ENCODE peak calls at places on chromosomes 16 and 17, in nine cellular contexts. M, G, I, Y, D, H, W, P and U are unnamed samples.

GRCh38 chr16:1105888-1106620 is 10.0 kb upstream of the C1QTNF8 start:
- DNase-seq in Y (peak; percentile 58), W (peak; percentile 73), P (peak; percentile 80), D (peak; percentile 57), H (no peak), G (peak; percentile 50), I (peak; percentile 55), M (peak; percentile 95), U (no peak)

GRCh38 chr17:74343526-74344284 is 17.7 kb downstream of the KIF19 start:
- DNase-seq in G (no peak), P (no peak), H (no peak), I (no peak), D (no peak), M (no peak), W (no peak), Y (no peak), U (no peak)

GRCh38 chr17:9763643-9764042 is 27.7 kb downstream of the DHRS7C start:
- DNase-seq in G (no peak), W (no peak), D (no peak), M (no peak), I (no peak), Y (no peak), P (no peak), H (no peak), U (no peak)

GRCh38 chr16:86609661-86610060 is 31.3 kb downstream of the FOXL1 start:
- DNase-seq in M (no peak), W (no peak), Y (no peak), H (no peak), I (no peak), G (no peak), P (no peak), D (no peak), U (no peak)

GRCh38 chr16:84806256-84806889 is 13.4 kb upstream of the CRISPLD2 start:
- DNase-seq in M (peak; percentile 89), W (peak; percentile 42), I (peak; percentile 98), H (peak; percentile 33), Y (no peak), P (peak; percentile 53), G (no peak), D (no peak), U (peak; percentile 81)

GRCh38 chr17:7852919-7853692 is 1.8 kb upstream of the TMEM88 start:
- DNase-seq in D (peak; percentile 55), I (no peak), W (no peak), Y (no peak), M (no peak), P (no peak), G (no peak), H (no peak), U (no peak)

GRCh38 chr16:71927383-71927782 is 32.1 kb downstream of the IST1 start:
- DNase-seq in D (peak; percentile 53), H (no peak), G (no peak), I (peak; percentile 99), P (no peak), W (peak; percentile 44), M (peak; percentile 76), Y (peak; percentile 76), U (peak; percentile 88)

GRCh38 chr17:72477529-72477928 is 356.7 kb downstream of the SOX9 start:
- DNase-seq in D (no peak), I (no peak), W (peak; percentile 78), P (no peak), G (no peak), Y (peak; percentile 78), M (no peak), H (no peak), U (no peak)